ENCODE peak calls at places on chromosomes 5 and 9, in four cellular contexts. O, B, U and A are unnamed samples.

GRCh38 chr5:179403426-179404147 is 58.3 kb upstream of the ADAMTS2 start:
- DNase-seq in O (no peak), B (no peak), U (no peak), A (no peak)

GRCh38 chr9:33381231-33381791 is 21.1 kb downstream of the AQP7 start:
- DNase-seq in O (peak), B (peak), U (no peak), A (no peak)

GRCh38 chr9:109604788-109605187 is 106.7 kb upstream of the PTPN3 start:
- DNase-seq in O (no peak), B (no peak), U (no peak), A (no peak)

GRCh38 chr5:166505086-166505485 is 1786.4 kb upstream of the WWC1 start:
- DNase-seq in O (no peak), B (no peak), U (no peak), A (no peak)

GRCh38 chr9:133437753-133438531 is 15.8 kb downstream of the ADAMTS13 start:
- DNase-seq in O (peak), B (no peak), U (no peak), A (peak)

GRCh38 chr5:111681414-111681790 is 75.6 kb downstream of the NREP start:
- DNase-seq in O (no peak), B (no peak), U (no peak), A (no peak)

GRCh38 chr9:104772707-104773106 is 8.8 kb downstream of the NIPSNAP3B start:
- DNase-seq in O (no peak), B (no peak), U (no peak), A (no peak)

GRCh38 chr9:113456235-113456634 is 7.3 kb upstream of the RGS3 start:
- DNase-seq in O (no peak), B (peak), U (no peak), A (no peak)

GRCh38 chr9:111853450-111853827 is 43.2 kb upstream of the UGCG start:
- DNase-seq in O (no peak), B (no peak), U (no peak), A (no peak)

GRCh38 chr9:33159760-33160127 is 7.4 kb downstream of the B4GALT1 start:
- DNase-seq in O (no peak), B (no peak), U (no peak), A (no peak)

GRCh38 chr9:137441289-137441934 is at the start of gene ENTPD8:
- DNase-seq in O (peak), B (peak), U (no peak), A (peak)

GRCh38 chr5:179255527-179256228 is 89.6 kb downstream of the ADAMTS2 start:
- DNase-seq in O (peak), B (no peak), U (no peak), A (no peak)

GRCh38 chr9:129320575-129321311 is 142.7 kb upstream of the IER5L start:
- DNase-seq in O (peak), B (peak), U (peak), A (peak)

GRCh38 chr9:69759478-69760277 is at the start of gene PTAR1:
- DNase-seq in O (peak), B (peak), U (peak), A (peak)

GRCh38 chr9:31839273-31839672 is 545.2 kb upstream of the ACO1 start:
- DNase-seq in O (no peak), B (peak), U (no peak), A (no peak)

GRCh38 chr9:132977626-132978450 is 656 bp upstream of the GFI1B start:
- DNase-seq in O (peak), B (peak), U (no peak), A (peak)

GRCh38 chr5:65776707-65777141 is 54.7 kb downstream of the NLN start:
- DNase-seq in O (no peak), B (no peak), U (no peak), A (no peak)

GRCh38 chr5:131482556-131483088 is 152.4 kb downstream of the RAPGEF6 start:
- DNase-seq in O (no peak), B (no peak), U (no peak), A (no peak)

GRCh38 chr9:121651014-121651294 is 480 bp upstream of the DAB2IP start:
- DNase-seq in O (no peak), B (no peak), U (no peak), A (no peak)
- TF ChIP-seq CBFB in O (no peak), B (no peak), U (no peak), A (no peak)

GRCh38 chr9:77449177-77450092 is 198.7 kb downstream of the GNA14 start:
- DNase-seq in O (no peak), B (no peak), U (no peak), A (no peak)

GRCh38 chr9:77451507-77451906 is 196.6 kb downstream of the GNA14 start:
- DNase-seq in O (no peak), B (no peak), U (no peak), A (no peak)

GRCh38 chr9:77442436-77442835 is 205.7 kb downstream of the GNA14 start:
- DNase-seq in O (no peak), B (no peak), U (no peak), A (no peak)

GRCh38 chr9:77450093-77450475 is 198.0 kb downstream of the GNA14 start:
- DNase-seq in O (no peak), B (no peak), U (no peak), A (no peak)

GRCh38 chr9:77447646-77448045 is 200.5 kb downstream of the GNA14 start:
- DNase-seq in O (no peak), B (no peak), U (no peak), A (peak)
- TF ChIP-seq CBFB in O (no peak), B (no peak), U (no peak), A (no peak)

GRCh38 chr5:156411957-156412356 is 85.0 kb downstream of the SGCD start:
- DNase-seq in O (no peak), B (no peak), U (no peak), A (no peak)

GRCh38 chr5:156414381-156414780 is 87.4 kb downstream of the SGCD start:
- DNase-seq in O (no peak), B (no peak), U (no peak), A (no peak)

GRCh38 chr5:156406023-156406422 is 79.1 kb downstream of the SGCD start:
- DNase-seq in O (no peak), B (no peak), U (no peak), A (no peak)

GRCh38 chr5:156409834-156410233 is 82.9 kb downstream of the SGCD start:
- DNase-seq in O (no peak), B (no peak), U (no peak), A (no peak)

GRCh38 chr5:156411131-156411727 is 84.3 kb downstream of the SGCD start:
- DNase-seq in O (no peak), B (no peak), U (no peak), A (no peak)
- TF ChIP-seq CBFB in O (no peak), B (no peak), U (no peak), A (no peak)

DNA sequence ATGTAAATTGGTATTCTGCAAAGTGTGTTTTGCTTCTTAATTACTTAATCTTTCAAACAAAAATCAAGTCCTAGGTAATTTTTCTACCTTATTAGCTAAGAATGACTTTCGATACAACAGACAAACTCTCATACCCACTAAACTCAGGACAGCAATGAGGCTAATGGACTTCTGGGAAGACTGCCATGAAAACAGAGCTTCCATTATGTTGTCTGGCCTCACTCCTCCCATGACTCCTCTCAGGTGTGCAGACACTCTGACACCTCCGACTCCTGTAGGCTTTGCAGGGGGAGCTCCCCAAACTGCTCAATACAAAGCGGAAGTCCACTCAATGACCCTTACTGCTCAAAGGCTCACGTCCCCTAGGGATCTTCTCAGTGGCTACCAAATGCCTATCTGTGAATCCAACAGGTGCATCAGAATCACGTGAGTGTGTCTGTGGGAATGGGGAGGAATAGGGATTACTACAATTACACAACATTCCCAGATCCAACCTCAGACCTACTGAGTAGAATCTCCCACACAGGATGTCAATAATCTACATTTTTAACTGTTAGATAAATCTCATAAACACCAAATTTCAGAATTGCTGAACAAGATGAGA is 289.9 kb downstream of the RAB3C start:
- DNase-seq in O (no peak), B (no peak), U (no peak), A (no peak)
- TF ChIP-seq CBFB in O (no peak), B (no peak), U (no peak), A (no peak)